ENCODE peak calls at places on chromosomes 7 and 10, in five cellular contexts. One of them, this sample, is unnamed.

GRCh38 chr10:60943372-60944158 is 420 bp downstream of the RHOBTB1 start:
- DNase-seq in nucleus accumbens: peak
- DNase-seq in B cell: peak
- DNase-seq in cerebellar nuclear complex: no peak
- DNase-seq in epithelial cell of esophagus: peak
- DNase-seq in this sample: peak

GRCh38 chr7:146961617-146962016 is 845.0 kb downstream of the CNTNAP2 start:
- DNase-seq in nucleus accumbens: no peak
- DNase-seq in B cell: no peak
- DNase-seq in cerebellar nuclear complex: no peak
- DNase-seq in epithelial cell of esophagus: peak
- DNase-seq in this sample: no peak

GRCh38 chr7:128192497-128193142 is 48.5 kb upstream of the LEP start:
- DNase-seq in nucleus accumbens: no peak
- DNase-seq in B cell: no peak
- DNase-seq in cerebellar nuclear complex: no peak
- DNase-seq in epithelial cell of esophagus: no peak
- DNase-seq in this sample: no peak

GRCh38 chr10:132787253-132788179 is 1.6 kb upstream of the NKX6-2 start:
- DNase-seq in nucleus accumbens: peak
- DNase-seq in B cell: peak
- DNase-seq in cerebellar nuclear complex: no peak
- DNase-seq in epithelial cell of esophagus: no peak
- DNase-seq in this sample: no peak

GRCh38 chr7:79781716-79782115 is 328.2 kb upstream of the MAGI2 start:
- DNase-seq in nucleus accumbens: no peak
- DNase-seq in B cell: no peak
- DNase-seq in cerebellar nuclear complex: no peak
- DNase-seq in epithelial cell of esophagus: no peak
- DNase-seq in this sample: no peak

GRCh38 chr7:31775511-31775910 is 88.5 kb downstream of the PPP1R17 start:
- DNase-seq in nucleus accumbens: no peak
- DNase-seq in B cell: no peak
- DNase-seq in cerebellar nuclear complex: no peak
- DNase-seq in epithelial cell of esophagus: peak
- DNase-seq in this sample: no peak

GRCh38 chr7:55172161-55172560 is 153.3 kb downstream of the EGFR start:
- DNase-seq in nucleus accumbens: no peak
- DNase-seq in B cell: no peak
- DNase-seq in cerebellar nuclear complex: no peak
- DNase-seq in epithelial cell of esophagus: no peak
- DNase-seq in this sample: no peak

GRCh38 chr10:91034494-91035157 is 113.7 kb upstream of the ANKRD1 start:
- DNase-seq in nucleus accumbens: peak
- DNase-seq in B cell: no peak
- DNase-seq in cerebellar nuclear complex: no peak
- DNase-seq in epithelial cell of esophagus: no peak
- DNase-seq in this sample: no peak

GRCh38 chr7:29657288-29657687 is 93.7 kb downstream of the PRR15 start:
- DNase-seq in nucleus accumbens: no peak
- DNase-seq in B cell: no peak
- DNase-seq in cerebellar nuclear complex: no peak
- DNase-seq in epithelial cell of esophagus: no peak
- DNase-seq in this sample: no peak

GRCh38 chr7:129780257-129781127 is 169.0 kb downstream of the NRF1 start:
- DNase-seq in nucleus accumbens: no peak
- DNase-seq in B cell: peak
- DNase-seq in cerebellar nuclear complex: no peak
- DNase-seq in epithelial cell of esophagus: peak
- DNase-seq in this sample: no peak

GRCh38 chr10:85995791-85996190 is 370.8 kb downstream of the GRID1 start:
- DNase-seq in nucleus accumbens: no peak
- DNase-seq in B cell: no peak
- DNase-seq in cerebellar nuclear complex: no peak
- DNase-seq in epithelial cell of esophagus: peak
- DNase-seq in this sample: no peak

GRCh38 chr7:11424006-11424405 is 408.0 kb downstream of the THSD7A start:
- DNase-seq in nucleus accumbens: no peak
- DNase-seq in B cell: no peak
- DNase-seq in cerebellar nuclear complex: no peak
- DNase-seq in epithelial cell of esophagus: no peak
- DNase-seq in this sample: no peak

GRCh38 chr7:4134631-4135030 is 547.5 kb upstream of the FOXK1 start:
- DNase-seq in nucleus accumbens: no peak
- DNase-seq in B cell: no peak
- DNase-seq in cerebellar nuclear complex: no peak
- DNase-seq in epithelial cell of esophagus: no peak
- DNase-seq in this sample: no peak

GRCh38 chr7:1176891-1177373 is 16.9 kb upstream of the ZFAND2A start:
- DNase-seq in nucleus accumbens: no peak
- DNase-seq in B cell: peak
- DNase-seq in cerebellar nuclear complex: peak
- DNase-seq in epithelial cell of esophagus: peak
- DNase-seq in this sample: no peak

GRCh38 chr10:30529373-30529998 is 95.5 kb downstream of the MAP3K8 start:
- DNase-seq in nucleus accumbens: peak
- DNase-seq in B cell: peak
- DNase-seq in cerebellar nuclear complex: no peak
- DNase-seq in epithelial cell of esophagus: no peak
- DNase-seq in this sample: peak

GRCh38 chr10:131769691-131770090 is 131.1 kb upstream of the PPP2R2D start:
- DNase-seq in nucleus accumbens: no peak
- DNase-seq in B cell: no peak
- DNase-seq in cerebellar nuclear complex: no peak
- DNase-seq in epithelial cell of esophagus: no peak
- DNase-seq in this sample: no peak

GRCh38 chr10:97921581-97922377 is 72.1 kb downstream of the GOLGA7B start:
- DNase-seq in nucleus accumbens: no peak
- DNase-seq in B cell: no peak
- DNase-seq in cerebellar nuclear complex: peak
- DNase-seq in epithelial cell of esophagus: no peak
- DNase-seq in this sample: no peak

GRCh38 chr10:28492556-28492955 is 40.4 kb upstream of the WAC start:
- DNase-seq in nucleus accumbens: no peak
- DNase-seq in B cell: no peak
- DNase-seq in cerebellar nuclear complex: no peak
- DNase-seq in epithelial cell of esophagus: no peak
- DNase-seq in this sample: no peak

GRCh38 chr10:69096045-69096444 is 8.1 kb downstream of the SRGN start:
- DNase-seq in nucleus accumbens: no peak
- DNase-seq in B cell: no peak
- DNase-seq in cerebellar nuclear complex: no peak
- DNase-seq in epithelial cell of esophagus: no peak
- DNase-seq in this sample: no peak

This sample was measured in amygdala.